ENCODE peak calls at places on chromosomes 16 and 17, in eight cellular contexts. W is CD8-positive, alpha-beta T cell; A is left ventricle myocardium inferior; H is fibroblast of mammary gland; O is left lung; U is transverse colon; N is Jurkat, Clone E6-1; K is astrocyte of the spinal cord. B is an unnamed sample.

GRCh38 chr16:2690852-2691251 is 8.5 kb downstream of the KCTD5 start:
- DNase-seq in W (no peak), A (no peak), H (no peak), O (peak), U (no peak), N (no peak), K (no peak), B (peak)

GRCh38 chr16:8998114-8998513 is 34.4 kb upstream of the USP7 start:
- DNase-seq in W (no peak), A (no peak), H (peak), O (no peak), U (no peak), N (no peak), K (peak), B (no peak)

GRCh38 chr17:35807371-35808144 is 1.7 kb upstream of the TAF15 start:
- DNase-seq in W (no peak), A (no peak), H (peak), O (no peak), U (no peak), N (no peak), K (peak), B (no peak)

GRCh38 chr16:28999577-28999976 is 14.7 kb downstream of the LAT start:
- DNase-seq in W (no peak), A (no peak), H (no peak), O (no peak), U (no peak), N (no peak), K (no peak), B (no peak)

GRCh38 chr17:80959330-80960036 is 32.2 kb upstream of the CHMP6 start:
- DNase-seq in W (no peak), A (peak), H (peak), O (peak), U (peak), N (no peak), K (peak), B (peak)

GRCh38 chr16:57892041-57892440 is 78.9 kb downstream of the CNGB1 start:
- DNase-seq in W (no peak), A (no peak), H (peak), O (no peak), U (no peak), N (no peak), K (peak), B (no peak)

GRCh38 chr16:88759245-88759975 is 25.6 kb downstream of the PIEZO1 start:
- DNase-seq in W (no peak), A (no peak), H (peak), O (peak), U (peak), N (no peak), K (peak), B (no peak)

GRCh38 chr16:88276591-88276990 is 106.2 kb upstream of the ZNF469 start:
- DNase-seq in W (no peak), A (peak), H (no peak), O (no peak), U (no peak), N (no peak), K (no peak), B (no peak)

GRCh38 chr17:7794063-7794663 is 39.9 kb upstream of the KDM6B start:
- DNase-seq in W (no peak), A (no peak), H (no peak), O (no peak), U (no peak), N (no peak), K (no peak), B (no peak)

GRCh38 chr17:41799366-41799765 is 12.4 kb downstream of the P3H4 start:
- DNase-seq in W (no peak), A (no peak), H (no peak), O (no peak), U (no peak), N (no peak), K (no peak), B (no peak)

GRCh38 chr17:2004435-2004952 is 20.6 kb downstream of the RTN4RL1 start:
- DNase-seq in W (no peak), A (no peak), H (no peak), O (no peak), U (no peak), N (no peak), K (no peak), B (no peak)

GRCh38 chr16:23694707-23695373 is 16.2 kb downstream of the PLK1 start:
- DNase-seq in W (no peak), A (no peak), H (peak), O (no peak), U (no peak), N (no peak), K (peak), B (no peak)

GRCh38 chr16:21683184-21683583 is 19.4 kb downstream of the OTOA start:
- DNase-seq in W (no peak), A (no peak), H (no peak), O (no peak), U (no peak), N (no peak), K (no peak), B (no peak)

DNA sequence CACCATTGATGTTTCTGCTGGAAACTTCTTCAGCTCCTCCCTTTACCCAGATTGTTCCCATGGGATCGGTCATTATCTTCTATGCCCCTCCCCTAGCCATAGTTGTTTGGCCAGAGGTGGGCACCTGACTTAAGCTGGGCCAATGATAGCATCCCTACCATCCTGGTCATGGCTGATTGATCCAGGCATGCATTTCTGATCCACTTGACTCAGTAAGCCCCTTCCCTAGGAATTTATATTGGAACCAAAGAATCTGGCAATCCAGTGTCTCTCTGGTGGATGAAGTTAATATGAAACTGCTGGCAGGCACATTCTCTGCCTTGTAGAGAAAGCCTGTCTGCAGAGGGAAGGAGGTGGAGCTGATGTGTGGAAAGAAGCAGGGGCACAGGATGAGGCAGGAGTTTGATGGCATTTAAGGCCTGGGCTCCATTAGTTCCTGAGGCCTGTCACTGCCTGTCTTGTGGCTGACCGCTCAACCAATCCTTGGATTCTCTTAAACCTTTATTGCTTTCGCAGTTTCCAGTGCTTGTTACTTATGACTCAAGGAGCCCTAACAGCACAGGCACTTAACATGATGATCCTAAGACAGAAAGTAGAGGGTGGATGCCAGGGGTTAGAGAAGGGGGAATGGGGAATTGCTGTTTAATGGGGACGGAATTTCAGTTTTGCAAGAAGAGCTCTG is 152.4 kb downstream of the ABCC12 start:
- DNase-seq in W (no peak), A (no peak), H (peak), O (no peak), U (no peak), N (no peak), K (no peak), B (no peak)
- H3K4me3 ChIP-seq in W (no peak), A (no peak), H (no peak), O (no peak), U (no peak), N (no peak), K (no peak), B (no peak)

GRCh38 chr17:78120971-78121800 is 7.4 kb downstream of the TMC6 start:
- DNase-seq in W (no peak), A (no peak), H (no peak), O (peak), U (peak), N (peak), K (no peak), B (no peak)
- H3K4me3 ChIP-seq in W (peak), A (no peak), H (no peak), O (no peak), U (no peak), N (peak), K (no peak), B (no peak)

GRCh38 chr16:81403601-81404391 is 40.8 kb upstream of the CMIP start:
- DNase-seq in W (peak), A (peak), H (peak), O (peak), U (peak), N (peak), K (peak), B (peak)
- H3K4me3 ChIP-seq in W (peak), A (peak), H (peak), O (no peak), U (peak), N (peak), K (peak), B (no peak)

DNA sequence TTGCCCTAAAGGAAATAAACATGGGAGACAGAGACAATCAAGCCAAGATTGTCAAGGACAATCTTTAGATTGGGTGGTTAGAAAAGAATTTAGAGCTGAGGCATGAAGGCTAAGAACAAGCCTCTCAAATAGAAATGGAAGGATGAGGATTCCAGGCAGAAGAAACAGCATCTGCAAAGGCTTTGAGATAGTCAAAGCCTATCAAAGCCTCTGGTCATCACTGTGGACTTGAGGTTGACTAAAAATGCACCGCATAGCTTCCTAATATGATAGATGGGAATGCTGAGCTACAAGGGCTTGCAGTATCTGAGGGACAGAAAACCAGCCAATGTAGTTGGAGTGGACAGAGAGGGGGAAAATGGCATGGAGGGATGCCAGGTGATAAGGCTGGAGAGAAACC is 109.8 kb upstream of the FAM20A start:
- DNase-seq in W (no peak), A (no peak), H (no peak), O (no peak), U (no peak), N (no peak), K (no peak), B (no peak)
- H3K4me3 ChIP-seq in W (no peak), A (no peak), H (no peak), O (no peak), U (no peak), N (no peak), K (no peak), B (no peak)

DNA sequence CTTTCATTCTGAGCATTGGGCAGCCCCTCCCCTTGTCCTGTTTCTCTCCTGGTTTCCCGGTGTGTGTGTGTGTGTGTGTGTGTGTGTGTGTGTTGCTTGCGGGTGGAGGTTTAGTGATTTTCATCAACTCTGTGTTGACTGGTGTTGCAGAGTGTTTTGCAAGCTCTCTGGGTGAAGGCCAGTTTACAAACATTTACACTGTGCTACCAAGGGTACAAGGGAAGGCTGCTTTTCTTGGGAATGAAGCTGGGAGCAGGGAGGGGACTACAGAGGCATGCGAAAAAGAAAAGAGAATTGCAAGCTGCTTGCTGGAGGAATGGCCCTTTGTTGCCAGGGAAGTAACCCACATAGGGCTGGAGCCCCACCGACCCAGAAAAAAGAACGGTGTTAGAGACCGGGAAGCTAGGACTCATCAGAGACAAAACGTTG is 29.6 kb downstream of the HS3ST3B1 start:
- DNase-seq in W (no peak), A (no peak), H (peak), O (no peak), U (peak), N (no peak), K (no peak), B (no peak)
- H3K4me3 ChIP-seq in W (no peak), A (no peak), H (no peak), O (no peak), U (no peak), N (no peak), K (no peak), B (no peak)

GRCh38 chr16:85370881-85371651 is 242.1 kb upstream of the GSE1 start:
- DNase-seq in W (no peak), A (no peak), H (no peak), O (peak), U (peak), N (no peak), K (no peak), B (peak)
- H3K4me3 ChIP-seq in W (no peak), A (no peak), H (no peak), O (no peak), U (peak), N (no peak), K (no peak), B (no peak)